ENCODE peak calls at places on chromosomes 3 and 15, in nine cellular contexts. K, Y, D, I, L, E, S, G and T are unnamed samples. For H3K4me1, the result is how much of the 10 kb centered on the place peaks cover.

GRCh38 chr3:36876181-36876936 is 68.5 kb downstream of the TRANK1 start:
- DNase-seq in L (no peak), I (no peak), Y (peak), E (no peak), S (no peak), G (no peak), D (no peak), K (no peak), T (no peak)

GRCh38 chr15:84575493-84575892 is 25.3 kb upstream of the ZSCAN2 start:
- DNase-seq in D (no peak), E (no peak), K (no peak), G (no peak), Y (no peak), S (no peak), I (no peak), L (no peak), T (no peak)

GRCh38 chr3:55765398-55765797 is 278.3 kb upstream of the WNT5A start:
- DNase-seq in I (no peak), E (no peak), G (no peak), Y (no peak), S (no peak), D (no peak), L (no peak), K (peak), T (no peak)

GRCh38 chr3:115469649-115470048 is 153.7 kb upstream of the GAP43 start:
- DNase-seq in Y (no peak), G (no peak), K (no peak), L (no peak), D (no peak), E (no peak), S (no peak), I (no peak), T (no peak)

GRCh38 chr3:23940775-23941174 is 4.3 kb upstream of the NR1D2 start:
- DNase-seq in S (no peak), I (no peak), E (no peak), L (no peak), D (no peak), Y (no peak), K (no peak), G (no peak), T (no peak)

GRCh38 chr3:126439346-126439967 is 36.2 kb downstream of the ZXDC start:
- DNase-seq in I (no peak), Y (no peak), G (no peak), L (peak), S (no peak), D (no peak), K (no peak), E (no peak), T (no peak)

GRCh38 chr3:184145120-184145524 is 10.0 kb downstream of the EIF2B5 start:
- DNase-seq in L (peak), D (peak), I (no peak), Y (peak), E (no peak), K (peak), G (peak), S (no peak), T (peak)

GRCh38 chr3:191774485-191774884 is 313.5 kb downstream of the PYDC2 start:
- DNase-seq in Y (no peak), L (no peak), E (no peak), S (no peak), I (no peak), K (peak), G (no peak), D (no peak), T (no peak)

GRCh38 chr3:195854628-195855300 is 43.0 kb upstream of the MUC4 start:
- DNase-seq in E (no peak), I (no peak), K (no peak), G (no peak), D (no peak), S (no peak), Y (no peak), L (no peak), T (no peak)

GRCh38 chr3:52763466-52763865 is 7.3 kb downstream of the NEK4 start:
- DNase-seq in G (no peak), S (no peak), K (no peak), D (no peak), I (peak), Y (no peak), L (no peak), E (no peak), T (no peak)

GRCh38 chr3:85842081-85842480 is 883.3 kb downstream of the CADM2 start:
- DNase-seq in S (no peak), G (no peak), I (no peak), K (no peak), E (no peak), D (no peak), L (no peak), Y (no peak), T (no peak)

GRCh38 chr3:13517253-13517977 is 31.5 kb upstream of the FBLN2 start:
- DNase-seq in L (no peak), G (peak), Y (no peak), I (no peak), E (peak), D (no peak), K (no peak), S (peak), T (no peak)

GRCh38 chr3:52773361-52774065 is 2.8 kb upstream of the NEK4 start:
- DNase-seq in D (no peak), L (no peak), S (no peak), G (no peak), Y (no peak), K (no peak), E (no peak), I (no peak), T (peak)

GRCh38 chr3:72977060-72977459 is 19.6 kb upstream of the PPP4R2 start:
- DNase-seq in E (no peak), K (no peak), Y (no peak), L (no peak), D (no peak), G (no peak), I (no peak), S (no peak), T (no peak)

GRCh38 chr3:30347679-30348216 is 258.7 kb upstream of the TGFBR2 start:
- DNase-seq in K (peak), E (no peak), S (no peak), D (no peak), L (no peak), I (peak), G (no peak), Y (peak), T (no peak)

GRCh38 chr3:38586546-38587520 is 62.7 kb downstream of the SCN5A start:
- DNase-seq in Y (no peak), K (no peak), L (peak), E (no peak), D (no peak), G (no peak), S (no peak), I (no peak), T (peak)

GRCh38 chr3:78647735-78648134 is 1120.1 kb downstream of the ROBO1 start:
- DNase-seq in I (no peak), L (no peak), E (no peak), K (peak), Y (no peak), D (no peak), S (no peak), G (no peak), T (no peak)

GRCh38 chr3:195226900-195227447 is 44.0 kb downstream of the XXYLT1 start:
- DNase-seq in G (peak), I (no peak), S (no peak), K (no peak), E (no peak), Y (peak), L (peak), D (peak), T (no peak)

DNA sequence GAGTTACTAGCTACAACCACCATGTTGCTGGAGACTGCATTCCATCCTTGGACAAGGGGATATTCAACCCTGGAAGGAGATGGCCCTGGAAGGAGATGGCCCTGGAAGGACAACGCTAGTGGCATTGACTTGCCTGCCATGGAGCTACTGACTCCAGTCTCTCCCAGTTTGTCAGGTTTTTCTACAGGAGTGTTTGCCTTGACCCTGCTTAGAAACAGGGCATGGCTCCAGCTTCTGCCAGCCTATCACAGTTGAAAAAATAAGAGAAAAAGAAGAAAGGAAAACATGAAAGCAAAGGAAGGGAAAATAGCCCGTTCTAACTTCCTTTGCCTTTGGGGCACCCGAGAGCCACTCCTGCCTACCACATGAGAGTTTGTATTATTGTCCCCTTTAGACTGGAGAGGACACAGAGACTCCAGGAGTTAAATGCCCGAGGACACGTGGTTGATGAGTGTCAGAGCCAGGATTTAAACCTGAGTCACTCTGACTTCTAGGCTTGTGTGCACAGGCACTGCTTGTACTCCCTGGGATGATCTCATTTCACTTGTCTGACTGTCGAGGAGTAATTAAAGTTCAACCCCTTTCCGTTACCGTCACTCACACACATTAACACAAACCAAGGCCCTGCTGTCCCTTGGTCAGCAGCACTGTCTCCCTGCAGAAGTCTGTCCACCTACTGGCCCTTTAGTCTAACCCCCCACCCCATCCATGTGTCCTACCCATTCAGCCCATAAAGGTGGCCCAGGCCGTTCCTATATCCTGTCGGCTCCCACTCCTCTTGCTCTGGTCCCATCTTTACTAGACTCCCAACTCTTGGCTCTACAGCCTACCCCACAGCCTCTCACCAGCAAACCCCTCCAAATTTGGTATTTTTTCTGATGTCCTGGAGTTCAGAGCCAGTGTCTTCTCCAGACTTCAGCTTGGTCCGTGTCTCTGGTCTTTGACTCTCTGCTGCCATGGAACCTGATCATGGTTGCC is 46.1 kb downstream of the C2CD4A start:
- DNase-seq in G (no peak), Y (no peak), E (no peak), S (no peak), D (no peak), K (peak), I (no peak), L (no peak), T (no peak)
- H3K27ac ChIP-seq in G (no peak), Y (no peak), E (no peak), S (no peak), D (no peak), K (peak), I (no peak), L (no peak), T (no peak)

GRCh38 chr3:181725830-181726229 is 14.1 kb downstream of the SOX2 start:
- DNase-seq in I (no peak), Y (no peak), S (no peak), E (no peak), K (no peak), D (no peak), G (no peak), L (no peak), T (no peak)
- H3K4me1 ChIP-seq in I (under half), Y (under half), S (under half), E (under half), K (under half), D (under half), G (under half), L (under half), T (under half)

DNA sequence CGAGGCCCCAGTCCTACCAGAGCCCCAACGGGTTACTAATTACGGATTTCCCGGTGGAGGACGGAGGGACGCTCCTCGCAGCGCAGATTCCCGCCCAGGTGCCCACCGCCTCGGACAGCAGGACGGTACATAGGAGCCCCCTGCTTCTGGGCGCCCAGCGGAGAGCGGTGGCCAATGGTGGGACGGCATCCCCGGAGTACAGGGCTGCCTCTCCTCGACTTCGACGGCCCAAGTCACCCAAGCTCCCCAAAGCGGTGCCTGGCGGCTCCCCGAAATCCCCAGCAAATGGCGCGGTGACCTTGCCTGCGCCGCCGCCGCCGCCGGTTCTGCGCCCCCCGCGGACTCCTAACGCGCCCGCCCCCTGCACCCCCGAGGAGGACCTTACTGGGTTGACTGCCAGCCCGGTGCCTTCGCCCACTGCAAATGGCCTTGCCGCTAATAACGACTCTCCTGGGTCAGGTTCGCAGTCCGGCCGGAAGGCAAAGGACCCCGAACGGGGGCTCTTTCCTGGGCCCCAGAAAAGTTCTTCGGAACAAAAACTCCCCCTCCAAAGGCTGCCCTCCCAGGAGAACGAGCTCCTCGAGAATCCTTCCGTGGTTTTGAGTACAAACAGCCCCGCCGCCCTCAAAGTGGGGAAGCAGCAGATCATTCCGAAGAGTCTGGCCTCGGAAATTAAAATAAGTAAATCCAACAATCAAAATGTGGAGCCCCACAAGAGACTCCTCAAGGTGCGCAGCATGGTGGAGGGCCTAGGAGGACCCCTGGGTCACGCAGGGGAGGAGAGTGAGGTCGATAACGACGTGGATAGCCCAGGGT is 1.1 kb downstream of the ARHGEF26 start:
- DNase-seq in S (no peak), L (no peak), G (peak), Y (no peak), D (peak), K (no peak), I (no peak), E (no peak), T (peak)
- TF ChIP-seq CTCF in S (no peak), L (no peak), G (no peak), Y (no peak), D (no peak), K (no peak), I (no peak), E (no peak), T (no peak)

GRCh38 chr3:197083486-197083885 is 53.9 kb upstream of the MELTF start:
- DNase-seq in Y (no peak), D (no peak), I (peak), S (no peak), K (peak), G (no peak), E (peak), L (no peak), T (no peak)
- H3K27ac ChIP-seq in Y (no peak), D (no peak), I (no peak), S (no peak), K (peak), G (no peak), E (no peak), L (no peak), T (no peak)